ENCODE peak calls at places on chromosomes 12 and 14, in six cellular contexts. N is NCI-H1105; Q is mucosa of gallbladder; C is fibroblast of the conjunctiva; H is RPMI7951; X is activated effector memory CD4-positive, alpha-beta T cell treated with anti-CD3 and anti-CD28 coated beads, Interleukin-2, amount 50 U/mL, for 16 hours. L is an unnamed sample.

GRCh38 chr14:73503648-73504047 is 12.9 kb downstream of the RIOX1 start:
- DNase-seq in N (no peak), Q (no peak), C (no peak), H (peak), X (no peak), L (no peak)

GRCh38 chr14:53109028-53109687 is 44.0 kb downstream of the DDHD1 start:
- DNase-seq in N (no peak), Q (no peak), C (no peak), H (peak), X (peak), L (peak)

GRCh38 chr12:109209082-109209481 is 92.7 kb downstream of the ACACB start:
- DNase-seq in N (no peak), Q (no peak), C (no peak), H (no peak), X (no peak), L (no peak)

GRCh38 chr14:99552572-99553216 is 51.3 kb downstream of the CCDC85C start:
- DNase-seq in N (no peak), Q (peak), C (no peak), H (no peak), X (no peak), L (no peak)

GRCh38 chr12:59134750-59135149 is 214.4 kb upstream of the LRIG3 start:
- DNase-seq in N (no peak), Q (no peak), C (no peak), H (no peak), X (no peak), L (no peak)

GRCh38 chr12:131721548-131721947 is 10.7 kb downstream of the SFSWAP start:
- DNase-seq in N (no peak), Q (no peak), C (no peak), H (no peak), X (no peak), L (no peak)

GRCh38 chr12:108305520-108305919 is 33.6 kb downstream of the CMKLR1 start:
- DNase-seq in N (no peak), Q (peak), C (peak), H (peak), X (no peak), L (peak)

GRCh38 chr12:107884769-107885694 is 110.5 kb downstream of the ASCL4 start:
- DNase-seq in N (peak), Q (peak), C (peak), H (peak), X (peak), L (peak)

GRCh38 chr14:37593496-37594237 is 1.4 kb downstream of the FOXA1 start:
- DNase-seq in N (no peak), Q (no peak), C (no peak), H (no peak), X (no peak), L (no peak)

GRCh38 chr14:67675219-67675582 is 769 bp upstream of the VTI1B start:
- DNase-seq in N (no peak), Q (no peak), C (no peak), H (no peak), X (no peak), L (no peak)

GRCh38 chr12:127485528-127485927 is 781.4 kb upstream of the TMEM132C start:
- DNase-seq in N (no peak), Q (peak), C (peak), H (peak), X (no peak), L (peak)

GRCh38 chr12:103423061-103423473 is 72.7 kb downstream of the C12orf42 start:
- DNase-seq in N (peak), Q (no peak), C (no peak), H (no peak), X (no peak), L (no peak)

GRCh38 chr12:124321556-124322270 is 26.8 kb downstream of the RFLNA start:
- DNase-seq in N (no peak), Q (no peak), C (no peak), H (peak), X (no peak), L (peak)

GRCh38 chr14:104181761-104182530 is 43.6 kb downstream of the KIF26A start:
- DNase-seq in N (no peak), Q (no peak), C (no peak), H (no peak), X (no peak), L (no peak)

GRCh38 chr14:65866422-65866821 is 453.9 kb downstream of the FUT8 start:
- DNase-seq in N (no peak), Q (no peak), C (no peak), H (no peak), X (no peak), L (no peak)

GRCh38 chr14:100988956-100989355 is 85.4 kb upstream of the RTL1 start:
- DNase-seq in N (no peak), Q (no peak), C (no peak), H (no peak), X (no peak), L (no peak)

GRCh38 chr14:56150645-56151345 is 32.6 kb downstream of the PELI2 start:
- DNase-seq in N (no peak), Q (no peak), C (no peak), H (no peak), X (no peak), L (peak)

GRCh38 chr12:18882690-18883089 is 144.8 kb downstream of the CAPZA3 start:
- DNase-seq in N (no peak), Q (no peak), C (no peak), H (no peak), X (no peak), L (no peak)

GRCh38 chr14:49549881-49550280 is 36.3 kb downstream of the RPS29 start:
- DNase-seq in N (no peak), Q (no peak), C (no peak), H (peak), X (no peak), L (peak)

GRCh38 chr12:79837575-79837974 is 97.3 kb downstream of the PPP1R12A start:
- DNase-seq in N (no peak), Q (no peak), C (no peak), H (no peak), X (no peak), L (no peak)

GRCh38 chr12:6056406-6057211 is 67.9 kb downstream of the VWF start:
- DNase-seq in N (no peak), Q (no peak), C (no peak), H (no peak), X (no peak), L (no peak)

GRCh38 chr12:56510786-56511185 is 10.8 kb upstream of the RBMS2 start:
- DNase-seq in N (no peak), Q (no peak), C (no peak), H (no peak), X (no peak), L (no peak)